ENCODE peak calls at places on chromosomes 12 and 14, in five cellular contexts. H is endodermal cell, E is adrenal gland, T is A549, I is brain microvascular endothelial cell. D is an unnamed sample.

GRCh38 chr14:52551696-52552062 is 626 bp downstream of the TXNDC16 start:
- DNase-seq in H (no peak), T (peak; percentile 30), I (peak; percentile 25), E (no peak), D (peak; percentile 25)

GRCh38 chr12:103586132-103586531 is 941 bp upstream of the STAB2 start:
- DNase-seq in T (no peak), I (no peak), E (no peak), H (no peak), D (no peak)

GRCh38 chr12:101459642-101460346 is 15.3 kb upstream of the SPIC start:
- DNase-seq in I (no peak), E (no peak), T (peak; percentile 93), H (peak; percentile 81), D (no peak)

GRCh38 chr14:90500665-90501370 is 104.0 kb downstream of the CALM1 start:
- DNase-seq in I (no peak), T (no peak), H (no peak), E (no peak), D (no peak)

GRCh38 chr12:1583421-1584078 is 10.8 kb downstream of the FBXL14 start:
- DNase-seq in T (peak; percentile 87), E (peak; percentile 75), I (peak; percentile 67), H (peak; percentile 89), D (peak; percentile 75)

GRCh38 chr14:76917759-76918175 is 91.6 kb downstream of the LRRC74A start:
- DNase-seq in I (no peak), T (no peak), E (peak; percentile 74), H (peak; percentile 65), D (no peak)

GRCh38 chr12:50787618-50788017 is 23.7 kb downstream of the ATF1 start:
- DNase-seq in I (no peak), T (no peak), E (no peak), H (no peak), D (no peak)

GRCh38 chr12:7937867-7938506 is 2.0 kb upstream of the SLC2A3 start:
- DNase-seq in I (no peak), E (no peak), H (no peak), T (peak; percentile 49), D (no peak)

GRCh38 chr14:75273272-75274044 is 5.2 kb upstream of the FOS start:
- DNase-seq in H (no peak), I (peak; percentile 66), T (no peak), E (peak; percentile 29), D (no peak)

GRCh38 chr12:57105011-57105753 is 6.0 kb downstream of the STAT6 start:
- DNase-seq in T (no peak), H (no peak), I (no peak), E (no peak), D (no peak)

GRCh38 chr14:102280376-102280962 is 24.5 kb downstream of the MOK start:
- DNase-seq in E (no peak), I (peak; percentile 98), T (peak; percentile 77), H (no peak), D (no peak)

GRCh38 chr12:9761407-9761736 is 671 bp upstream of the CD69 start:
- DNase-seq in T (no peak), I (no peak), E (no peak), H (no peak), D (no peak)

GRCh38 chr14:95163666-95164065 is 6.3 kb upstream of the DICER1 start:
- DNase-seq in T (no peak), E (no peak), H (no peak), I (no peak), D (no peak)

GRCh38 chr14:24816929-24817637 is 183.1 kb upstream of the GZMB start:
- DNase-seq in H (no peak), I (no peak), T (no peak), E (no peak), D (no peak)

GRCh38 chr12:32402170-32402569 is 2.8 kb downstream of the FGD4 start:
- DNase-seq in T (no peak), H (no peak), I (no peak), E (no peak), D (no peak)

GRCh38 chr12:57627504-57628279 is 5.3 kb downstream of the B4GALNT1 start:
- DNase-seq in I (no peak), E (peak; percentile 9), H (peak; percentile 81), T (no peak), D (no peak)

GRCh38 chr12:131929530-131930456 is 717 bp downstream of the PUS1 start:
- DNase-seq in E (peak; percentile 33), T (peak; percentile 41), H (peak; percentile 82), I (peak; percentile 18), D (no peak)

GRCh38 chr12:58633479-58633878 is 286.8 kb downstream of the LRIG3 start:
- DNase-seq in H (no peak), E (no peak), I (peak; percentile 20), T (no peak), D (no peak)

GRCh38 chr14:102594514-102595175 is 2.2 kb downstream of the RCOR1 start:
- DNase-seq in I (peak; percentile 68), E (peak; percentile 54), H (peak; percentile 85), T (peak; percentile 79), D (peak; percentile 74)

GRCh38 chr14:95143813-95144620 is 13.3 kb downstream of the DICER1 start:
- DNase-seq in T (no peak), I (no peak), H (no peak), E (no peak), D (no peak)

GRCh38 chr12:103169-103981 is 36.8 kb downstream of the IQSEC3 start:
- DNase-seq in T (peak; percentile 73), E (no peak), H (peak; percentile 92), I (no peak), D (no peak)

GRCh38 chr12:68451261-68452091 is 119.3 kb upstream of the MDM1 start:
- DNase-seq in H (no peak), E (peak; percentile 27), T (no peak), I (peak; percentile 76), D (no peak)

GRCh38 chr14:72608391-72609204 is 285.3 kb downstream of the DPF3 start:
- DNase-seq in T (peak; percentile 66), H (peak; percentile 37), I (peak; percentile 93), E (no peak), D (no peak)

GRCh38 chr14:96274122-96274910 is 18.3 kb downstream of the BDKRB1 start:
- DNase-seq in I (no peak), E (no peak), H (no peak), T (no peak), D (no peak)

GRCh38 chr12:74021937-74022336 is 515.7 kb upstream of the ATXN7L3B start:
- DNase-seq in I (peak; percentile 58), E (peak; percentile 43), T (peak; percentile 92), H (peak; percentile 94), D (peak; percentile 84)

GRCh38 chr12:76486011-76486410 is 73.6 kb downstream of the OSBPL8 start:
- DNase-seq in I (no peak), E (no peak), T (no peak), H (no peak), D (no peak)

GRCh38 chr14:94180655-94181271 is 6.6 kb downstream of the PPP4R4 start:
- DNase-seq in I (peak; percentile 15), T (peak; percentile 48), E (no peak), H (no peak), D (no peak)

GRCh38 chr14:32561520-32561919 is 232.4 kb downstream of the AKAP6 start:
- DNase-seq in I (peak; percentile 66), T (peak; percentile 25), E (no peak), H (no peak), D (no peak)

GRCh38 chr12:97142737-97143450 is 235.8 kb downstream of the NEDD1 start:
- DNase-seq in T (no peak), H (no peak), I (no peak), E (no peak), D (peak; percentile 8)

GRCh38 chr12:57755454-57756372 is 810 bp downstream of the MARCHF9 start:
- DNase-seq in I (no peak), H (peak; percentile 83), E (no peak), T (no peak), D (no peak)

GRCh38 chr14:32136027-32136825 is 59.1 kb downstream of the ARHGAP5 start:
- DNase-seq in E (no peak), H (no peak), T (peak; percentile 14), I (no peak), D (no peak)

GRCh38 chr14:76924363-76925151 is 98.3 kb downstream of the LRRC74A start:
- DNase-seq in I (peak; percentile 32), T (peak; percentile 71), H (peak; percentile 93), E (no peak), D (no peak)

GRCh38 chr12:93990832-93991748 is 157.3 kb upstream of the PLXNC1 start:
- DNase-seq in T (peak; percentile 48), I (peak; percentile 58), E (peak; percentile 63), H (peak; percentile 93), D (peak; percentile 75)

GRCh38 chr12:109535863-109536250 is 37.4 kb downstream of the MMAB start:
- DNase-seq in I (no peak), E (no peak), T (no peak), H (no peak), D (no peak)

GRCh38 chr14:23513466-23514008 is 38.0 kb downstream of the ZFHX2 start:
- DNase-seq in I (no peak), E (no peak), T (no peak), H (no peak), D (no peak)
- H3K27ac ChIP-seq in I (no peak overlapping the region), E (no peak overlapping the region), T (no peak overlapping the region), H (no peak overlapping the region), D (no peak overlapping the region)

GRCh38 chr12:20211537-20211936 is 156.8 kb upstream of the PDE3A start:
- DNase-seq in E (no peak), T (no peak), H (no peak), I (no peak), D (no peak)

GRCh38 chr12:20213851-20214250 is 154.5 kb upstream of the PDE3A start:
- DNase-seq in T (no peak), E (no peak), H (no peak), I (no peak), D (no peak)

GRCh38 chr12:20212036-20212435 is 156.3 kb upstream of the PDE3A start:
- DNase-seq in I (no peak), E (no peak), H (no peak), T (peak; percentile 27), D (no peak)

GRCh38 chr12:20214286-20214685 is 154.1 kb upstream of the PDE3A start:
- DNase-seq in H (no peak), I (no peak), T (no peak), E (no peak), D (no peak)

GRCh38 chr12:20212658-20213387 is 155.5 kb upstream of the PDE3A start:
- DNase-seq in E (peak; percentile 64), I (peak; percentile 99), H (peak; percentile 92), T (peak; percentile 98), D (no peak)
- TF ChIP-seq CTCF in E (no peak), I (peak; percentile 9), H (peak; percentile 15), T (no peak), D (no peak)

GRCh38 chr12:27841392-27841882 is 61.4 kb upstream of the MANSC4 start:
- DNase-seq in H (no peak), E (no peak), T (peak; percentile 16), I (peak; percentile 46), D (no peak)
- H3K27ac ChIP-seq in H (no peak overlapping the region), E (no peak overlapping the region), T (peak overlapping the region; percentile 10), I (no peak overlapping the region), D (no peak overlapping the region)

GRCh38 chr12:51886021-51886710 is 1.7 kb upstream of the ANKRD33 start:
- DNase-seq in I (peak; percentile 96), H (peak; percentile 69), E (peak; percentile 58), T (peak; percentile 58), D (no peak)
- TF ChIP-seq CTCF in I (no peak), H (no peak), E (no peak), T (no peak), D (no peak)

GRCh38 chr12:64459388-64460024 is 7.6 kb downstream of the TBK1 start:
- DNase-seq in E (no peak), H (no peak), I (no peak), T (no peak), D (no peak)
- H3K27ac ChIP-seq in E (peak overlapping the region; percentile 82), H (no peak overlapping the region), I (peak overlapping the region; percentile 20), T (peak overlapping the region; percentile 64), D (no peak overlapping the region)

GRCh38 chr14:23568600-23569310 is 1.2 kb upstream of the AP1G2 start:
- DNase-seq in H (peak; percentile 85), E (no peak), I (no peak), T (peak; percentile 42), D (peak; percentile 75)
- TF ChIP-seq CTCF in H (peak; percentile 78), E (no peak), I (peak; percentile 66), T (peak; percentile 24), D (peak; percentile 61)